ENCODE peak calls at places on chromosomes 3 and 15, in six cellular contexts. R is BJ; Z is bronchial epithelial cell; J is dorsolateral prefrontal cortex; S is CD8-positive, alpha-beta T cell; X is AG04450. Q is an unnamed sample.

GRCh38 chr3:56683122-56683817 is at the start of gene TASOR:
- DNase-seq in R (peak; percentile 11), Z (peak; percentile 28), J (peak; percentile 69), S (peak; percentile 83), X (peak; percentile 18), Q (peak; percentile 79)

GRCh38 chr3:113264249-113264648 is 52.9 kb downstream of the BOC start:
- DNase-seq in R (no peak), Z (no peak), J (no peak), S (no peak), X (no peak), Q (peak; percentile 43)

GRCh38 chr3:182183716-182184430 is 472.1 kb downstream of the SOX2 start:
- DNase-seq in R (no peak), Z (peak; percentile 47), J (no peak), S (no peak), X (no peak), Q (peak; percentile 62)

GRCh38 chr3:40588406-40588805 is 63.6 kb downstream of the ZNF621 start:
- DNase-seq in R (no peak), Z (peak; percentile 48), J (no peak), S (no peak), X (no peak), Q (peak; percentile 64)

GRCh38 chr3:128505771-128506170 is 12.8 kb upstream of the GATA2 start:
- DNase-seq in R (no peak), Z (no peak), J (no peak), S (no peak), X (no peak), Q (no peak)

GRCh38 chr3:104101736-104102135 is 1265.0 kb upstream of the ALCAM start:
- DNase-seq in R (no peak), Z (peak; percentile 45), J (no peak), S (no peak), X (no peak), Q (peak; percentile 31)

GRCh38 chr3:100107227-100107626 is 7.1 kb downstream of the FILIP1L start:
- DNase-seq in R (no peak), Z (peak; percentile 83), J (no peak), S (no peak), X (no peak), Q (peak; percentile 74)

GRCh38 chr15:88745075-88745474 is 58.2 kb upstream of the ACAN start:
- DNase-seq in R (no peak), Z (no peak), J (no peak), S (no peak), X (no peak), Q (no peak)

GRCh38 chr15:25944386-25944785 is 81.3 kb upstream of the ATP10A start:
- DNase-seq in R (no peak), Z (no peak), J (no peak), S (no peak), X (no peak), Q (no peak)

GRCh38 chr15:100241572-100242479 is 99.9 kb downstream of the ADAMTS17 start:
- DNase-seq in R (no peak), Z (peak; percentile 44), J (peak; percentile 29), S (no peak), X (no peak), Q (peak; percentile 49)

GRCh38 chr3:159724627-159725026 is 264.0 kb upstream of the IL12A start:
- DNase-seq in R (no peak), Z (peak; percentile 43), J (no peak), S (no peak), X (no peak), Q (peak; percentile 57)

GRCh38 chr3:127822166-127822835 is at the start of gene MGLL:
- DNase-seq in R (no peak), Z (peak; percentile 40), J (peak; percentile 56), S (no peak), X (no peak), Q (peak; percentile 72)

GRCh38 chr3:24678021-24678420 is 183.4 kb upstream of the THRB start:
- DNase-seq in R (no peak), Z (no peak), J (no peak), S (no peak), X (no peak), Q (no peak)
- H3K4me3 ChIP-seq in R (no peak overlapping the region), Z (no peak overlapping the region), J (no peak overlapping the region), S (no peak overlapping the region), X (peak overlapping the region; percentile 31), Q (no peak overlapping the region)

DNA sequence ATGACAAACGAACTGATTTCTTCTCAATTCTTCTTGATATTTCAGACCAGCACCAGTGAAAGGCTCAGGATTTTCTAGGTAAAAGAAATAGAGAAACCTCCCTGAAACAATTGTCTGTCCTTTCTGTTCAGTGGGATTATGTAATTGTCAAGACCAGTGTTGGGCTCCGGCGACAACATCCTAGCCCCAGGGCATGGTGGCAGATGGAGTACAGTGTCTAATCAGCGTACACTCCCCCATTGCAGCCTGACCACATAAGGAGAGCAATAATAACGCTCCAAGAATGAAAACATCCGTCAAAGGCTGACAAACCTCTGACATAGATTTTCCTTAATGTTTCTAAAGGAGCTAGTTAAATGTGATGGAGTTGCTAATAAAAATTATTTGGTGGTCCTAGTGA is 144.5 kb downstream of the EBLN2 start:
- DNase-seq in R (no peak), Z (no peak), J (no peak), S (no peak), X (no peak), Q (no peak)
- TF ChIP-seq CTCF in R (no peak), Z (no peak), J (no peak), S (no peak), X (no peak), Q (no peak)

DNA sequence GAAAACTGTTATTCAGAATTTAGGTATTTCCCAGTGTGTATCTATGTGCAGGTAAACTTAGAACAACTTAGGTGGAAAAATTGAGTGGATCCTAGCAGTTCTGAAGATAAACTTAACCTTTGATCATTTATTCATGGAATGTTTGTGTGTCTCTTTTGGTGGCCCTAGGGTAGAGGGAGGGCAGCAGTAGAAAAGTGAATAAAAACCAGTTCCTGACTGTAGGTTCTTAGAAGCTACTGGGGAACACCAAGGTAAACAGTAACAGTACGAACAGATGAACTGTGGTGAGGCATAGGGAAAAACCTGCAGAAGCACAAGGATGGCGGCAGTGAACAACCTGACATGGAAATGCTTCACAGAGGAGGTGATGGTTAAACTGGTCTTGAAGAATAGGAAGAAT is 2.5 kb downstream of the SNRK start:
- DNase-seq in R (no peak), Z (no peak), J (no peak), S (no peak), X (no peak), Q (no peak)
- H3K4me3 ChIP-seq in R (peak overlapping the region; percentile 54), Z (no peak overlapping the region), J (peak overlapping the region; percentile 64), S (peak overlapping the region; percentile 70), X (peak overlapping the region; percentile 20), Q (no peak overlapping the region)

GRCh38 chr15:76987896-76988860 is 6.7 kb upstream of the PSTPIP1 start:
- DNase-seq in R (no peak), Z (no peak), J (no peak), S (no peak), X (no peak), Q (no peak)
- TF ChIP-seq CTCF in R (no peak), Z (no peak), J (no peak), S (no peak), X (no peak), Q (no peak)

Q was measured in epithelial cell of esophagus.